ENCODE peak calls at places on chromosome 2, in six cellular contexts. Z is IMR-90, S is stomach, D is neural progenitor cell, E is cardiac muscle cell, N is PC-3. P is an unnamed sample. For H3K9me3, the result is how much of the 10 kb centered on the place peaks cover.

GRCh38 chr2:45992021-45992745 is 305.0 kb upstream of the EPAS1 start:
- DNase-seq in Z (peak), S (peak), D (no peak), E (no peak), N (peak), P (no peak)

GRCh38 chr2:96117701-96118588 is 1.6 kb upstream of the ADRA2B start:
- DNase-seq in Z (no peak), S (no peak), D (peak), E (peak), N (peak), P (peak)

GRCh38 chr2:216775043-216775453 is 79.7 kb upstream of the IGFBP5 start:
- DNase-seq in Z (peak), S (no peak), D (no peak), E (peak), N (peak), P (no peak)

GRCh38 chr2:240229603-240230423 is 89.4 kb upstream of the OTOS start:
- DNase-seq in Z (peak), S (peak), D (no peak), E (no peak), N (peak), P (no peak)

GRCh38 chr2:239684271-239684670 is 283.5 kb upstream of the HDAC4 start:
- DNase-seq in Z (no peak), S (no peak), D (no peak), E (no peak), N (no peak), P (no peak)

GRCh38 chr2:45224321-45224995 is 215.2 kb upstream of the SIX2 start:
- DNase-seq in Z (no peak), S (no peak), D (no peak), E (no peak), N (no peak), P (no peak)

GRCh38 chr2:204794624-204795023 is 249.3 kb downstream of the PARD3B start:
- DNase-seq in Z (peak), S (no peak), D (no peak), E (no peak), N (no peak), P (no peak)

GRCh38 chr2:197306691-197307030 is 3.9 kb downstream of the ANKRD44 start:
- DNase-seq in Z (no peak), S (peak), D (no peak), E (no peak), N (peak), P (peak)

GRCh38 chr2:220353897-220354296 is 726.5 kb downstream of the SLC4A3 start:
- DNase-seq in Z (peak), S (no peak), D (no peak), E (no peak), N (no peak), P (no peak)

GRCh38 chr2:70956141-70956540 is 20.4 kb downstream of the ATP6V1B1 start:
- DNase-seq in Z (no peak), S (no peak), D (no peak), E (no peak), N (no peak), P (no peak)

GRCh38 chr2:224927671-224928173 is 114.5 kb downstream of the DOCK10 start:
- DNase-seq in Z (peak), S (peak), D (no peak), E (no peak), N (peak), P (peak)

GRCh38 chr2:222861411-222862067 is 703 bp downstream of the ACSL3 start:
- DNase-seq in Z (no peak), S (peak), D (no peak), E (no peak), N (no peak), P (peak)

GRCh38 chr2:224986479-224986878 is 55.8 kb downstream of the DOCK10 start:
- DNase-seq in Z (no peak), S (no peak), D (no peak), E (no peak), N (no peak), P (peak)

GRCh38 chr2:112021269-112021668 is 33.8 kb upstream of the TMEM87B start:
- DNase-seq in Z (no peak), S (no peak), D (no peak), E (no peak), N (no peak), P (no peak)

GRCh38 chr2:126972272-126972626 is 73.6 kb downstream of the TEX51 start:
- DNase-seq in Z (no peak), S (no peak), D (no peak), E (no peak), N (no peak), P (no peak)

GRCh38 chr2:148132400-148132799 is 111.5 kb downstream of the MBD5 start:
- DNase-seq in Z (peak), S (no peak), D (no peak), E (no peak), N (peak), P (no peak)

GRCh38 chr2:175892046-175892445 is 110.0 kb downstream of the LNPK start:
- DNase-seq in Z (no peak), S (no peak), D (no peak), E (no peak), N (no peak), P (no peak)

GRCh38 chr2:38386377-38386776 is 9.3 kb upstream of the ATL2 start:
- DNase-seq in Z (no peak), S (no peak), D (no peak), E (no peak), N (peak), P (no peak)

GRCh38 chr2:227447606-227448005 is 24.4 kb upstream of the AGFG1 start:
- DNase-seq in Z (peak), S (no peak), D (no peak), E (no peak), N (peak), P (no peak)

GRCh38 chr2:1927896-1928568 is 183.7 kb upstream of the PXDN start:
- DNase-seq in Z (no peak), S (no peak), D (no peak), E (peak), N (no peak), P (no peak)

DNA sequence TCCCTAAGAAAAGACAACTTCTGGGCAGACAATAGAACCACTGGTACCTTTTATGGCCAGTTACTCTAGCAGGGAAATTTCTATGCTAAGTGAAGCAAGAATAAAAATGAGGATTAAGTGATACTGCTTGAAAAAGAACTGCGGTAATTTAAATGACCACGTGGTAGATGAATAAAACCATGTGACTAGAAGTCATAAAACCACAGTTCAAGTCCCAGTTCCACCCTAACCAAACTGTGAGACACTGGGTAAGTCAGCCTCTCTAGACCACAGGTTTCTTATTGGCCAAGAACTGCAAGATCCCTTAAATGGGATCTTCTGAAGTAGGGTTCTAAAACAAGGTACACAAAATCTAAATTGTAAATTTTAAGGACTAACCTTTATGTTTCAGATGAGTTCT is 12.7 kb downstream of the TMEM237 start:
- DNase-seq in Z (no peak), S (no peak), D (no peak), E (no peak), N (no peak), P (no peak)
- H3K27ac ChIP-seq in Z (no peak), S (no peak), D (no peak), E (no peak), N (no peak), P (no peak)

GRCh38 chr2:123648014-123648413 is 377.1 kb upstream of the CNTNAP5 start:
- DNase-seq in Z (no peak), S (no peak), D (no peak), E (no peak), N (no peak), P (no peak)
- H3K9me3 ChIP-seq in Z (under half), S (under half), D (under half), E (under half), N (under half), P (under half)

GRCh38 chr2:237214281-237214680 is 128.6 kb downstream of the COPS8 start:
- DNase-seq in Z (peak), S (no peak), D (no peak), E (no peak), N (no peak), P (no peak)
- H3K27ac ChIP-seq in Z (peak), S (no peak), D (no peak), E (no peak), N (no peak), P (no peak)

DNA sequence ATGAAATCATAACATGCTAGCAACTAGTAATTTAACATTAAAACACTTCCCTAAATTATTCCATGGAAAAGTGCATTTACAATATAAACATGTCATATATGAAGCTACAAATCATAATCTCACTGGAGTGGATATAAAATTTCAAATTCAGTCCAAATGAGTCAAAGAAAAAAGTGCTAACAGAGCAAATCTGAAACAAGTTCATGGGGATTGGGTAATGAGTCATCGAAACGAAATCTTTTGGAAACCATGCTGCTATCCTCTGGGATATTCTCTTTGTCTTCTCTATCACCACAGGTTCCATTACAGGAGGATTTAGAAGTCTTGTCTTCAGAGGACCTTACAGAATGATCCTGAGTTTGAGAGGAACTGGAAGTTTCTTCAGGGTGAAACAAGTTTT is 34.1 kb downstream of the STK17B start:
- DNase-seq in Z (peak), S (no peak), D (no peak), E (no peak), N (peak), P (no peak)
- H3K9me3 ChIP-seq in Z (under half), S (under half), D (under half), E (under half), N (under half), P (under half)

DNA sequence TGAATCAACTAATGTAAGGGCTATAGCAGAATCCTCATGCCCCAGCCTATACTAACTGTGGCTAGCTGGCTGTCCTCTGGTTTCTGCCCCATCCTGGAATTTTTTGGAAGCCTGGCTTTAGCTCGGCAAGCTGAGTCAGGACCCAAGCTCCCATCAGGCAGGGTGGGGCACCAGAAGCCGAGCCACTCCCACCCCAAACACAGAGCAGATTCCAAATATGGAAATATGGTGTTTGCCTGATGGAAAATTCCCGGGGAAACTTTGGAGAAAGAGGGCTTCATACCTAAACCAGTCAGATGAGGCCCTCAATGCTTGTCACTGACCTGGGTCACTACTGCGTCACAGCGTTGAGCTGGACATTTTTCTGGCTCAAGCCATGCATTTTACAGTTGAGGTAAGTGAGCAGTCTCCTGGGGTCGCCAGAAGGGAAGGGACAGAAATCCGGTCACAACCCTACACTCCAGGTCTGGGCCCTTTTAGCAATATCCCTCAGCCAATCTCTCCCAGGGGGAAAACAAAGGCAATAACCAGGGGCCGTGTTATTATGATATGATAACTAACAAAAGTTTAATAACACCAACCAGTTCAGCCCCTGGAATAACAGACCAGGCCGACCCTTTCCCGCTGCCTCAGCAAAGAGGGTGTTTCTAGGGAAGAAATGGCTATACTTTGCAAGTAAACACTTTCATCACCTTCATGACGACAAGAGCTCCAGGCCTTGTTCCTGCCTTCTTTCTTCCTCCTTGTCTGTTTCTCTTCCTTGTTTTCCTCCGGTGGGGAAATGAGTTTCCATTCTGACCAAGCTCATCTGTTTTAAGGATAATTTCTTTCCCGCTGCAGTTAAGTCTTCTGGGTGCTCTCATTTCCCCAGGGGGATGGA is 37.7 kb downstream of the PSD4 start:
- DNase-seq in Z (peak), S (no peak), D (no peak), E (no peak), N (peak), P (no peak)
- H3K27ac ChIP-seq in Z (no peak), S (peak), D (no peak), E (no peak), N (peak), P (no peak)

GRCh38 chr2:31693882-31694281 is 113.1 kb upstream of the SRD5A2 start:
- DNase-seq in Z (no peak), S (no peak), D (peak), E (peak), N (no peak), P (no peak)

GRCh38 chr2:31694444-31694843 is 113.7 kb upstream of the SRD5A2 start:
- DNase-seq in Z (peak), S (no peak), D (peak), E (no peak), N (peak), P (no peak)

GRCh38 chr2:31696068-31696467 is 115.3 kb upstream of the SRD5A2 start:
- DNase-seq in Z (no peak), S (no peak), D (no peak), E (no peak), N (no peak), P (no peak)
- H3K9me3 ChIP-seq in Z (under half), S (half or more), D (under half), E (under half), N (under half), P (under half)

P was measured in CD4-positive, alpha-beta memory T cell.